ENCODE peak calls at places on chromosomes 2 and 18, in eight cellular contexts. B is spleen, W is endothelial cell of umbilical vein, O is esophagus squamous epithelium, L is IMR-90, F is breast epithelium, N is stomach, D is adrenal gland. C is an unnamed sample.

GRCh38 chr18:55953326-55953725 is 365.3 kb upstream of the TCF4 start:
- DNase-seq in B (no peak), W (no peak), O (no peak), L (no peak), F (no peak), N (no peak), D (no peak), C (no peak)

GRCh38 chr18:10841203-10841602 is 308.2 kb downstream of the PIEZO2 start:
- DNase-seq in B (no peak), W (no peak), O (no peak), L (no peak), F (no peak), N (no peak), D (no peak), C (peak)

GRCh38 chr2:236057375-236057774 is 110.8 kb downstream of the GBX2 start:
- DNase-seq in B (no peak), W (no peak), O (no peak), L (no peak), F (no peak), N (no peak), D (no peak), C (no peak)

GRCh38 chr2:105290981-105291660 is 38.4 kb downstream of the TGFBRAP1 start:
- DNase-seq in B (no peak), W (no peak), O (no peak), L (no peak), F (no peak), N (no peak), D (no peak), C (no peak)

GRCh38 chr2:189276277-189276676 is 96.7 kb upstream of the COL5A2 start:
- DNase-seq in B (no peak), W (peak), O (no peak), L (peak), F (no peak), N (no peak), D (no peak), C (no peak)

GRCh38 chr2:223560704-223561435 is 41.3 kb downstream of the SCG2 start:
- DNase-seq in B (no peak), W (no peak), O (no peak), L (peak), F (no peak), N (no peak), D (no peak), C (no peak)

GRCh38 chr2:2399390-2399789 is 68.3 kb upstream of the MYT1L start:
- DNase-seq in B (no peak), W (no peak), O (no peak), L (no peak), F (no peak), N (no peak), D (no peak), C (no peak)

GRCh38 chr2:70367722-70368323 is 66.0 kb upstream of the FAM136A start:
- DNase-seq in B (no peak), W (no peak), O (no peak), L (peak), F (no peak), N (no peak), D (no peak), C (no peak)

GRCh38 chr2:240812721-240813120 is 7.3 kb downstream of the KIF1A start:
- DNase-seq in B (peak), W (no peak), O (no peak), L (no peak), F (no peak), N (peak), D (peak), C (no peak)

GRCh38 chr2:54606393-54606973 is 117.0 kb upstream of the EML6 start:
- DNase-seq in B (no peak), W (no peak), O (no peak), L (no peak), F (no peak), N (no peak), D (no peak), C (no peak)

GRCh38 chr18:46264255-46264654 is 160.1 kb downstream of the HAUS1 start:
- DNase-seq in B (no peak), W (peak), O (no peak), L (no peak), F (no peak), N (no peak), D (no peak), C (peak)

GRCh38 chr2:75790790-75791467 is 80.2 kb upstream of the GCFC2 start:
- DNase-seq in B (no peak), W (no peak), O (no peak), L (no peak), F (no peak), N (no peak), D (no peak), C (no peak)

GRCh38 chr2:16727256-16727655 is 61.6 kb upstream of the CYRIA start:
- DNase-seq in B (no peak), W (peak), O (no peak), L (peak), F (no peak), N (peak), D (no peak), C (no peak)

GRCh38 chr2:48439102-48439501 is 90.9 kb upstream of the STON1 start:
- DNase-seq in B (no peak), W (no peak), O (no peak), L (peak), F (no peak), N (no peak), D (no peak), C (no peak)

GRCh38 chr2:109611467-109612095 is 2.2 kb downstream of the SEPTIN10 start:
- DNase-seq in B (no peak), W (peak), O (no peak), L (peak), F (no peak), N (no peak), D (no peak), C (no peak)

GRCh38 chr2:9135804-9136558 is 70.6 kb upstream of the ASAP2 start:
- DNase-seq in B (peak), W (no peak), O (no peak), L (peak), F (no peak), N (no peak), D (no peak), C (no peak)

GRCh38 chr2:1606421-1607235 is 137.7 kb downstream of the PXDN start:
- DNase-seq in B (no peak), W (no peak), O (no peak), L (peak), F (no peak), N (no peak), D (no peak), C (no peak)

GRCh38 chr2:69789129-69789528 is 40.3 kb upstream of the GMCL1 start:
- DNase-seq in B (no peak), W (no peak), O (no peak), L (peak), F (no peak), N (no peak), D (no peak), C (no peak)

GRCh38 chr2:124258481-124258880 is 233.4 kb downstream of the CNTNAP5 start:
- DNase-seq in B (no peak), W (no peak), O (no peak), L (peak), F (no peak), N (no peak), D (no peak), C (no peak)

GRCh38 chr2:199861116-199861774 is 10.3 kb upstream of the FTCDNL1 start:
- DNase-seq in B (no peak), W (peak), O (no peak), L (peak), F (no peak), N (no peak), D (no peak), C (peak)

GRCh38 chr2:68715353-68716041 is 19.1 kb upstream of the ARHGAP25 start:
- DNase-seq in B (peak), W (peak), O (no peak), L (peak), F (peak), N (peak), D (peak), C (peak)

GRCh38 chr2:70596739-70597138 is 43.1 kb upstream of the TGFA start:
- DNase-seq in B (no peak), W (peak), O (no peak), L (no peak), F (no peak), N (no peak), D (no peak), C (no peak)

GRCh38 chr2:128008089-128008672 is 19.7 kb downstream of the SAP130 start:
- DNase-seq in B (no peak), W (no peak), O (no peak), L (no peak), F (no peak), N (no peak), D (no peak), C (peak)

GRCh38 chr18:582465-582864 is 2.3 kb downstream of the CETN1 start:
- DNase-seq in B (no peak), W (no peak), O (no peak), L (no peak), F (no peak), N (peak), D (no peak), C (no peak)

GRCh38 chr18:2114765-2115164 is 456.5 kb downstream of the METTL4 start:
- DNase-seq in B (no peak), W (no peak), O (no peak), L (no peak), F (no peak), N (no peak), D (no peak), C (no peak)

GRCh38 chr2:175207741-175208438 is 26.4 kb upstream of the ATP5MC3 start:
- DNase-seq in B (no peak), W (no peak), O (no peak), L (no peak), F (no peak), N (peak), D (no peak), C (no peak)

GRCh38 chr2:80054339-80054675 is 250.2 kb downstream of the LRRTM1 start:
- DNase-seq in B (no peak), W (no peak), O (no peak), L (peak), F (no peak), N (no peak), D (no peak), C (no peak)

GRCh38 chr2:164896634-164897033 is 55.0 kb upstream of the COBLL1 start:
- DNase-seq in B (no peak), W (peak), O (no peak), L (peak), F (no peak), N (no peak), D (no peak), C (peak)

GRCh38 chr2:188725981-188726380 is 248.2 kb upstream of the COL3A1 start:
- DNase-seq in B (no peak), W (peak), O (no peak), L (peak), F (no peak), N (no peak), D (no peak), C (no peak)

GRCh38 chr18:10134204-10134603 is 220.4 kb downstream of the VAPA start:
- DNase-seq in B (no peak), W (no peak), O (no peak), L (no peak), F (no peak), N (no peak), D (no peak), C (no peak)

DNA sequence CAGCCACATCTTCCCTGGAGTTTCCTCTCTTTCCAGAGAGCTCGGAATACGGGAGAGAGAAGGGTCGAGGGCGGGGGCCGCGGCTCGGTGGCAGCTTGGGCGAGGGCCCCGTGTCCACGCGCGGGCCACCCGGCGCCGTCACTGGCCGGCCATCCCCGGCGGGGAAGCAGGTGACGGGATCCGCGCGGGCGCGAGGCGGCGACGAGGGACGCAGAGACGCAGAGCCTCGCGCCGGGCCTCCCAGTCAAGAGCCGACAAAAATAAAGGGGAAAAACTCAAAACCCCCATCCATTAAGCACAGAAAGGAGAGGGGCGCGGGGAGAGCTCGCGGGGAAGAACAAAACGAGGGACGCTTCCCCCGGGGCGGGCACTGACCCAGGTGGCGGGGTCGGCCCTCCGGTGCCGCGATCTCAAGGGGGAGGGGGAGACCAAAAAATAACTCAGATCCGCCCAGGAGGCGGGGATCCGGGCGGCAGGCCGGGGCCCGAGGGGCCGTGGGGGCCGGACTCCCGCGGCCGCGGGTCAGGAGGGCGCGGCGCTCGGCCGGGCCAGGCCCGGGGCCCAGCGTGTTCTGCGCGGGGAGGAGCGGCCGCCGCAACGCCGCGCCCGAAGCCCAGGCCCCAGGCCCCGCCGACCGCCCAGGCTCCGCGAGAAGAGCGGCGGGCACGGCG is 652 bp downstream of the RNF103 start:
- DNase-seq in B (peak), W (peak), O (no peak), L (no peak), F (peak), N (peak), D (peak), C (peak)
- TF ChIP-seq POLR2A in B (no peak), W (no peak), O (no peak), L (peak), F (no peak), N (no peak), D (no peak), C (no peak)

DNA sequence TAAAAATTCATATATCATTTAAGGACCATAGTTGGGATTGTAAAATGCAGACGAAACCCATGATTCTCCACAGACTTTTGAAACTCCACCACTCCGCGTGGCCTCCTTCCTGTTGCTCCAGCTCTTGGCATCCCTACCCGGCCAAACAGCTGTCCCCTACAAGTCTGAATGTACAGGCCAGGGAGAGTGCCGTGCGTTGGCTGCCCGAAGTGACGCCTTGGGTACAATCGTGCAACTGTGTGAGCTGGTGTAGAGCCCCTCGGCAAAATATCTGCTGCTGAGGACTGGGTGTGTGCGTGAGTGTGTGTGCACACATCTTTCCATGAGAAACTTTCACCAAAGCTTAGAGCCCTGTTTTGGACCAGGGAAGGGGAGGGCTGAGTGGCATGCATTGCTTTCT is 43.8 kb upstream of the ZNF516 start:
- DNase-seq in B (no peak), W (no peak), O (no peak), L (no peak), F (no peak), N (no peak), D (no peak), C (no peak)
- TF ChIP-seq POLR2A in B (no peak), W (no peak), O (no peak), L (no peak), F (no peak), N (no peak), D (no peak), C (no peak)

GRCh38 chr2:36355157-36355889 is at the start of gene CRIM1:
- DNase-seq in B (peak), W (peak), O (no peak), L (peak), F (peak), N (peak), D (peak), C (peak)
- TF ChIP-seq POLR2A in B (peak), W (peak), O (peak), L (peak), F (no peak), N (no peak), D (peak), C (no peak)

GRCh38 chr2:85341269-85342029 is 12.9 kb downstream of the RETSAT start:
- DNase-seq in B (no peak), W (no peak), O (no peak), L (no peak), F (no peak), N (no peak), D (no peak), C (no peak)
- TF ChIP-seq POLR2A in B (no peak), W (no peak), O (no peak), L (no peak), F (no peak), N (no peak), D (no peak), C (no peak)

GRCh38 chr2:134119672-134120159 is 134.2 kb upstream of the MGAT5 start:
- DNase-seq in B (peak), W (peak), O (peak), L (peak), F (peak), N (peak), D (peak), C (peak)
- TF ChIP-seq POLR2A in B (peak), W (peak), O (peak), L (peak), F (no peak), N (peak), D (peak), C (no peak)

GRCh38 chr18:58829263-58829662 is 35.4 kb upstream of the ZNF532 start:
- DNase-seq in B (no peak), W (no peak), O (no peak), L (peak), F (no peak), N (no peak), D (no peak), C (no peak)
- TF ChIP-seq POLR2A in B (no peak), W (no peak), O (no peak), L (no peak), F (no peak), N (no peak), D (no peak), C (no peak)

GRCh38 chr2:210226186-210226585 is 939 bp upstream of the ACADL start:
- DNase-seq in B (no peak), W (no peak), O (no peak), L (no peak), F (no peak), N (no peak), D (no peak), C (no peak)
- TF ChIP-seq POLR2A in B (no peak), W (no peak), O (no peak), L (no peak), F (no peak), N (no peak), D (no peak), C (no peak)

GRCh38 chr18:3256693-3257626 is 5.0 kb upstream of the MYL12B start:
- DNase-seq in B (no peak), W (peak), O (no peak), L (peak), F (no peak), N (peak), D (no peak), C (no peak)
- TF ChIP-seq POLR2A in B (no peak), W (no peak), O (no peak), L (no peak), F (no peak), N (no peak), D (no peak), C (no peak)

GRCh38 chr18:36128907-36129299 is 237 bp downstream of the SLC39A6 start:
- DNase-seq in B (no peak), W (no peak), O (peak), L (no peak), F (no peak), N (no peak), D (no peak), C (no peak)
- TF ChIP-seq POLR2A in B (no peak), W (no peak), O (no peak), L (no peak), F (no peak), N (no peak), D (no peak), C (no peak)

GRCh38 chr2:42904576-42904876 is 112.1 kb upstream of the HAAO start:
- DNase-seq in B (no peak), W (no peak), O (no peak), L (no peak), F (no peak), N (no peak), D (no peak), C (no peak)

GRCh38 chr2:42900226-42900744 is 107.9 kb upstream of the HAAO start:
- DNase-seq in B (no peak), W (no peak), O (no peak), L (no peak), F (no peak), N (no peak), D (no peak), C (no peak)

GRCh38 chr2:42902939-42903709 is 110.7 kb upstream of the HAAO start:
- DNase-seq in B (no peak), W (no peak), O (no peak), L (no peak), F (no peak), N (no peak), D (no peak), C (no peak)

GRCh38 chr2:42903821-42904575 is 111.6 kb upstream of the HAAO start:
- DNase-seq in B (no peak), W (no peak), O (no peak), L (no peak), F (no peak), N (no peak), D (no peak), C (no peak)

GRCh38 chr2:42901076-42901645 is 108.8 kb upstream of the HAAO start:
- DNase-seq in B (no peak), W (peak), O (no peak), L (peak), F (no peak), N (no peak), D (no peak), C (no peak)
- TF ChIP-seq POLR2A in B (no peak), W (no peak), O (no peak), L (no peak), F (no peak), N (no peak), D (no peak), C (no peak)

C was measured in erythroblast.